ENCODE peak calls at places on chromosomes 3 and 15, in six cellular contexts. One of them, this sample, is unnamed. For H3K36me3, the result is how much of the 10 kb centered on the place peaks cover.

GRCh38 chr15:76059320-76060097 is at the start of gene TMEM266:
- DNase-seq in mammary epithelial cell: peak
- DNase-seq in HCT116: no peak
- DNase-seq in DND-41: peak
- DNase-seq in GM23248: peak
- DNase-seq in IMR-90: peak
- DNase-seq in this sample: no peak

GRCh38 chr3:13076255-13076654 is 3.0 kb upstream of the IQSEC1 start:
- DNase-seq in DND-41: no peak
- DNase-seq in mammary epithelial cell: no peak
- DNase-seq in GM23248: no peak
- DNase-seq in IMR-90: no peak
- DNase-seq in HCT116: no peak
- DNase-seq in this sample: no peak

GRCh38 chr15:30991301-30992072 is at the start of gene MTMR10:
- DNase-seq in GM23248: peak
- DNase-seq in IMR-90: peak
- DNase-seq in DND-41: peak
- DNase-seq in HCT116: peak
- DNase-seq in mammary epithelial cell: peak
- DNase-seq in this sample: peak

GRCh38 chr15:61411941-61412510 is 182.9 kb upstream of the RORA start:
- DNase-seq in mammary epithelial cell: no peak
- DNase-seq in IMR-90: no peak
- DNase-seq in HCT116: no peak
- DNase-seq in GM23248: no peak
- DNase-seq in DND-41: no peak
- DNase-seq in this sample: no peak

GRCh38 chr15:75225951-75226732 is 24.5 kb downstream of the C15orf39 start:
- DNase-seq in GM23248: no peak
- DNase-seq in HCT116: no peak
- DNase-seq in IMR-90: no peak
- DNase-seq in DND-41: no peak
- DNase-seq in mammary epithelial cell: no peak
- DNase-seq in this sample: no peak

GRCh38 chr3:104360038-104360437 is 1006.7 kb upstream of the ALCAM start:
- DNase-seq in IMR-90: no peak
- DNase-seq in mammary epithelial cell: no peak
- DNase-seq in GM23248: no peak
- DNase-seq in HCT116: no peak
- DNase-seq in DND-41: no peak
- DNase-seq in this sample: no peak

GRCh38 chr15:90082140-90082713 is 20.0 kb downstream of the IDH2 start:
- DNase-seq in GM23248: no peak
- DNase-seq in mammary epithelial cell: no peak
- DNase-seq in HCT116: no peak
- DNase-seq in DND-41: no peak
- DNase-seq in IMR-90: no peak
- DNase-seq in this sample: no peak

GRCh38 chr15:83973816-83974215 is 261.8 kb upstream of the GOLGA6L4 start:
- DNase-seq in GM23248: peak
- DNase-seq in DND-41: no peak
- DNase-seq in mammary epithelial cell: no peak
- DNase-seq in IMR-90: peak
- DNase-seq in HCT116: no peak
- DNase-seq in this sample: peak

GRCh38 chr15:75073197-75073596 is 49.8 kb downstream of the PPCDC start:
- DNase-seq in DND-41: no peak
- DNase-seq in GM23248: no peak
- DNase-seq in IMR-90: no peak
- DNase-seq in mammary epithelial cell: no peak
- DNase-seq in HCT116: no peak
- DNase-seq in this sample: no peak

GRCh38 chr3:62956411-62956810 is 81.2 kb upstream of the CADPS start:
- DNase-seq in IMR-90: no peak
- DNase-seq in HCT116: no peak
- DNase-seq in DND-41: no peak
- DNase-seq in GM23248: no peak
- DNase-seq in mammary epithelial cell: no peak
- DNase-seq in this sample: no peak

GRCh38 chr3:133944641-133945441 is 49.2 kb upstream of the RAB6B start:
- DNase-seq in mammary epithelial cell: peak
- DNase-seq in GM23248: peak
- DNase-seq in IMR-90: peak
- DNase-seq in HCT116: no peak
- DNase-seq in DND-41: no peak
- DNase-seq in this sample: no peak

GRCh38 chr15:53323197-53323596 is 436.3 kb downstream of the WDR72 start:
- DNase-seq in mammary epithelial cell: peak
- DNase-seq in GM23248: no peak
- DNase-seq in HCT116: no peak
- DNase-seq in IMR-90: no peak
- DNase-seq in DND-41: no peak
- DNase-seq in this sample: no peak

GRCh38 chr3:181695661-181696491 is 15.8 kb upstream of the SOX2 start:
- DNase-seq in HCT116: no peak
- DNase-seq in DND-41: no peak
- DNase-seq in GM23248: peak
- DNase-seq in mammary epithelial cell: no peak
- DNase-seq in IMR-90: no peak
- DNase-seq in this sample: no peak

GRCh38 chr3:185448107-185448506 is 50.7 kb downstream of the TMEM41A start:
- DNase-seq in mammary epithelial cell: no peak
- DNase-seq in HCT116: no peak
- DNase-seq in IMR-90: no peak
- DNase-seq in DND-41: no peak
- DNase-seq in GM23248: no peak
- DNase-seq in this sample: no peak

GRCh38 chr15:25183581-25184330 is 229.0 kb downstream of the SNRPN start:
- DNase-seq in HCT116: no peak
- DNase-seq in GM23248: no peak
- DNase-seq in mammary epithelial cell: no peak
- DNase-seq in DND-41: no peak
- DNase-seq in IMR-90: no peak
- DNase-seq in this sample: no peak

GRCh38 chr15:69535101-69535638 is 82.6 kb downstream of the RPLP1 start:
- DNase-seq in DND-41: no peak
- DNase-seq in HCT116: no peak
- DNase-seq in GM23248: peak
- DNase-seq in mammary epithelial cell: peak
- DNase-seq in IMR-90: peak
- DNase-seq in this sample: no peak

GRCh38 chr3:181797431-181797830 is 85.7 kb downstream of the SOX2 start:
- DNase-seq in IMR-90: no peak
- DNase-seq in GM23248: no peak
- DNase-seq in DND-41: no peak
- DNase-seq in mammary epithelial cell: no peak
- DNase-seq in HCT116: no peak
- DNase-seq in this sample: no peak

GRCh38 chr15:39936681-39937080 is 2.8 kb downstream of the EIF2AK4 start:
- DNase-seq in IMR-90: no peak
- DNase-seq in GM23248: no peak
- DNase-seq in DND-41: no peak
- DNase-seq in HCT116: no peak
- DNase-seq in mammary epithelial cell: no peak
- DNase-seq in this sample: no peak

GRCh38 chr15:42182976-42183375 is 25.1 kb downstream of the VPS39 start:
- DNase-seq in HCT116: no peak
- DNase-seq in IMR-90: no peak
- DNase-seq in GM23248: no peak
- DNase-seq in mammary epithelial cell: no peak
- DNase-seq in DND-41: no peak
- DNase-seq in this sample: no peak

GRCh38 chr3:5809811-5810210 is 622.3 kb downstream of the EDEM1 start:
- DNase-seq in DND-41: no peak
- DNase-seq in HCT116: no peak
- DNase-seq in IMR-90: no peak
- DNase-seq in mammary epithelial cell: no peak
- DNase-seq in GM23248: no peak
- DNase-seq in this sample: no peak

GRCh38 chr15:82177291-82178010 is 85.1 kb downstream of the EFL1 start:
- DNase-seq in GM23248: peak
- DNase-seq in DND-41: no peak
- DNase-seq in IMR-90: peak
- DNase-seq in HCT116: no peak
- DNase-seq in mammary epithelial cell: peak
- DNase-seq in this sample: no peak

GRCh38 chr3:127210654-127210943 is 17.7 kb downstream of the PRR23E start:
- DNase-seq in DND-41: no peak
- DNase-seq in mammary epithelial cell: no peak
- DNase-seq in IMR-90: no peak
- DNase-seq in HCT116: no peak
- DNase-seq in GM23248: no peak
- DNase-seq in this sample: no peak

GRCh38 chr15:64502537-64502936 is 42.2 kb downstream of the ZNF609 start:
- DNase-seq in IMR-90: peak
- DNase-seq in GM23248: peak
- DNase-seq in HCT116: no peak
- DNase-seq in DND-41: no peak
- DNase-seq in mammary epithelial cell: no peak
- DNase-seq in this sample: no peak

GRCh38 chr3:14623569-14624051 is 28.0 kb upstream of the CCDC174 start:
- DNase-seq in mammary epithelial cell: no peak
- DNase-seq in IMR-90: no peak
- DNase-seq in DND-41: no peak
- DNase-seq in GM23248: peak
- DNase-seq in HCT116: no peak
- DNase-seq in this sample: no peak

GRCh38 chr3:188051801-188052228 is 102.1 kb upstream of the LPP start:
- DNase-seq in HCT116: no peak
- DNase-seq in DND-41: no peak
- DNase-seq in GM23248: no peak
- DNase-seq in IMR-90: no peak
- DNase-seq in mammary epithelial cell: no peak
- DNase-seq in this sample: no peak
- H3K9ac ChIP-seq in HCT116: no peak
- H3K9ac ChIP-seq in DND-41: no peak
- H3K9ac ChIP-seq in GM23248: no peak
- H3K9ac ChIP-seq in IMR-90: no peak
- H3K9ac ChIP-seq in mammary epithelial cell: no peak
- H3K9ac ChIP-seq in this sample: no peak

GRCh38 chr15:41078125-41078524 is 38.0 kb downstream of the INO80 start:
- DNase-seq in HCT116: no peak
- DNase-seq in mammary epithelial cell: no peak
- DNase-seq in DND-41: no peak
- DNase-seq in IMR-90: no peak
- DNase-seq in GM23248: no peak
- DNase-seq in this sample: no peak
- H3K36me3 ChIP-seq in HCT116: under half
- H3K36me3 ChIP-seq in mammary epithelial cell: under half
- H3K36me3 ChIP-seq in DND-41: half or more
- H3K36me3 ChIP-seq in IMR-90: half or more
- H3K36me3 ChIP-seq in GM23248: half or more
- H3K36me3 ChIP-seq in this sample: half or more

GRCh38 chr3:46206284-46206683 is 1.8 kb downstream of the CCR1 start:
- DNase-seq in GM23248: no peak
- DNase-seq in IMR-90: no peak
- DNase-seq in mammary epithelial cell: peak
- DNase-seq in HCT116: no peak
- DNase-seq in DND-41: no peak
- DNase-seq in this sample: no peak

GRCh38 chr3:46209751-46210470 is 1.8 kb upstream of the CCR1 start:
- DNase-seq in GM23248: peak
- DNase-seq in IMR-90: peak
- DNase-seq in DND-41: no peak
- DNase-seq in mammary epithelial cell: no peak
- DNase-seq in HCT116: no peak
- DNase-seq in this sample: no peak

GRCh38 chr3:46205286-46205960 is 2.7 kb downstream of the CCR1 start:
- DNase-seq in HCT116: no peak
- DNase-seq in mammary epithelial cell: no peak
- DNase-seq in IMR-90: no peak
- DNase-seq in DND-41: no peak
- DNase-seq in GM23248: no peak
- DNase-seq in this sample: no peak

GRCh38 chr3:46209053-46209452 is 940 bp upstream of the CCR1 start:
- DNase-seq in HCT116: no peak
- DNase-seq in mammary epithelial cell: no peak
- DNase-seq in DND-41: no peak
- DNase-seq in IMR-90: no peak
- DNase-seq in GM23248: no peak
- DNase-seq in this sample: no peak

GRCh38 chr3:46208167-46208704 is at the start of gene CCR1:
- DNase-seq in HCT116: peak
- DNase-seq in DND-41: peak
- DNase-seq in mammary epithelial cell: peak
- DNase-seq in GM23248: peak
- DNase-seq in IMR-90: peak
- DNase-seq in this sample: peak
- H3K4me2 ChIP-seq in HCT116: peak
- H3K4me2 ChIP-seq in DND-41: no peak
- H3K4me2 ChIP-seq in mammary epithelial cell: no peak
- H3K4me2 ChIP-seq in GM23248: no peak
- H3K4me2 ChIP-seq in IMR-90: no peak
- H3K4me2 ChIP-seq in this sample: peak

DNA sequence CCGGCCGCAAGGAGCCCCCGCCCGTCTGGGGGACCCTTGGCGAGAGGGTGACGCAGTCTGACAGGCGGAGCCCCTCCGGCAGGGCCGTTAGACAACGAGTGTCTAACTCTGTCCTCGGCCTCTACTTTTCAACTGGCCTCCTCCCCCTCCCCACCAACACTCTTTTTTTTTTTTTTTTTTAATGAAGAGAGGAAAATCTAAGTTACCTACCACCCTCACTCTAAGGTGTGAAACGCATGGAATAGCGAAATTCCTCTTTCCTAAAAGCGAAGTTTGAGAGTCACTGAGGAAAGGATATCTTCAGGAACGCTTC is 521 bp upstream of the SUSD5 start:
- DNase-seq in HCT116: no peak
- DNase-seq in DND-41: no peak
- DNase-seq in IMR-90: no peak
- DNase-seq in mammary epithelial cell: no peak
- DNase-seq in GM23248: no peak
- DNase-seq in this sample: no peak
- H3K9ac ChIP-seq in HCT116: no peak
- H3K9ac ChIP-seq in DND-41: no peak
- H3K9ac ChIP-seq in IMR-90: no peak
- H3K9ac ChIP-seq in mammary epithelial cell: no peak
- H3K9ac ChIP-seq in GM23248: no peak
- H3K9ac ChIP-seq in this sample: no peak

GRCh38 chr3:57627976-57628375 is 30.8 kb upstream of the ARF4 start:
- DNase-seq in DND-41: no peak
- DNase-seq in IMR-90: no peak
- DNase-seq in HCT116: no peak
- DNase-seq in GM23248: no peak
- DNase-seq in mammary epithelial cell: no peak
- DNase-seq in this sample: no peak
- H3K36me3 ChIP-seq in DND-41: half or more
- H3K36me3 ChIP-seq in IMR-90: under half
- H3K36me3 ChIP-seq in HCT116: under half
- H3K36me3 ChIP-seq in GM23248: half or more
- H3K36me3 ChIP-seq in mammary epithelial cell: under half
- H3K36me3 ChIP-seq in this sample: half or more